ENCODE peak calls at places on chromosomes 2 and 18, in eight cellular contexts. Y is activated T-cell treated with anti-CD3 and anti-CD28 coated beads for 1 hour, A is HuH-7, G is T follicular helper cell, R is EL, W is T-helper 1 cell, F is cortex of kidney, B is cardiac fibroblast. Z is an unnamed sample.

GRCh38 chr2:85504434-85505261 is 34.3 kb upstream of the MAT2A start:
- DNase-seq in Y (no peak), B (peak; percentile 92), W (no peak), F (no peak), G (no peak), A (no peak), R (peak; percentile 98), Z (no peak)

GRCh38 chr18:49878015-49878414 is 64.7 kb upstream of the ACAA2 start:
- DNase-seq in F (no peak), W (no peak), Y (no peak), R (no peak), B (no peak), A (no peak), G (no peak), Z (no peak)

GRCh38 chr2:235900631-235901030 is 267.6 kb downstream of the GBX2 start:
- DNase-seq in B (peak; percentile 17), W (no peak), Y (no peak), A (no peak), G (no peak), F (no peak), R (peak; percentile 19), Z (no peak)

GRCh38 chr18:57728941-57729511 is 74.1 kb downstream of the ATP8B1 start:
- DNase-seq in A (no peak), G (no peak), W (no peak), F (no peak), B (peak; percentile 35), R (peak; percentile 59), Y (no peak), Z (no peak)

GRCh38 chr2:73202156-73203054 is at the start of gene NOTO:
- DNase-seq in A (peak; percentile 60), F (no peak), R (peak; percentile 28), G (no peak), B (no peak), Y (no peak), W (no peak), Z (no peak)

GRCh38 chr2:51511002-51511401 is 479.1 kb upstream of the NRXN1 start:
- DNase-seq in G (no peak), A (no peak), B (no peak), Y (no peak), W (no peak), F (no peak), R (no peak), Z (peak; percentile 3)

GRCh38 chr2:150007815-150008430 is 420.3 kb upstream of the MMADHC start:
- DNase-seq in Y (no peak), G (no peak), R (no peak), W (no peak), B (no peak), F (no peak), A (no peak), Z (no peak)

GRCh38 chr18:61637319-61637718 is 255.5 kb downstream of the RNF152 start:
- DNase-seq in A (no peak), Y (no peak), F (no peak), W (no peak), R (no peak), G (no peak), B (no peak), Z (no peak)

GRCh38 chr2:131419447-131419846 is 55.5 kb upstream of the RAB6D start:
- DNase-seq in G (no peak), A (no peak), Y (no peak), F (no peak), B (no peak), W (no peak), R (peak; percentile 2), Z (no peak)

GRCh38 chr2:160842286-160842685 is 317.9 kb upstream of the TANK start:
- DNase-seq in R (no peak), Y (no peak), G (no peak), B (no peak), F (no peak), A (no peak), W (no peak), Z (no peak)